ENCODE peak calls at places on chromosomes 7 and 10, in eight cellular contexts. A is sciatic nerve, U is EH, V is heart right ventricle, E is ovary, H is foreskin fibroblast, F is GM23248, W is uterus. O is an unnamed sample.

GRCh38 chr7:156545989-156546388 is 94.6 kb upstream of the RNF32 start:
- DNase-seq in E (no peak), V (no peak), W (no peak), U (no peak), A (no peak), F (no peak), H (no peak), O (no peak)

GRCh38 chr10:76308946-76309529 is 877.6 kb downstream of the LRMDA start:
- DNase-seq in F (no peak), V (no peak), U (no peak), A (no peak), H (no peak), E (no peak), W (no peak), O (no peak)

GRCh38 chr10:48684792-48685651 is at the start of gene WDFY4:
- DNase-seq in W (no peak), V (no peak), H (no peak), F (no peak), A (no peak), E (no peak), U (no peak), O (no peak)

GRCh38 chr7:98867271-98867701 is 2.5 kb downstream of the TMEM130 start:
- DNase-seq in H (peak; percentile 36), A (no peak), F (no peak), V (no peak), E (no peak), W (no peak), U (peak; percentile 27), O (no peak)

GRCh38 chr7:70574970-70575799 is 556.8 kb upstream of the GALNT17 start:
- DNase-seq in F (peak; percentile 13), V (no peak), A (no peak), W (no peak), H (no peak), E (no peak), U (peak; percentile 16), O (peak; percentile 3)

GRCh38 chr10:109205929-109206585 is 717.3 kb downstream of the XPNPEP1 start:
- DNase-seq in E (no peak), W (no peak), V (no peak), H (peak; percentile 89), U (peak; percentile 95), F (peak; percentile 93), A (no peak), O (peak; percentile 98)

GRCh38 chr7:90769036-90769435 is 172.9 kb downstream of the CDK14 start:
- DNase-seq in W (no peak), E (no peak), U (no peak), A (no peak), H (peak; percentile 49), F (peak; percentile 65), V (no peak), O (no peak)

GRCh38 chr10:131094406-131095108 is 217.0 kb downstream of the TCERG1L start:
- DNase-seq in E (peak; percentile 86), W (peak; percentile 68), V (no peak), F (peak; percentile 0), H (peak; percentile 1), A (no peak), U (no peak), O (no peak)

GRCh38 chr7:140005754-140006503 is 56.8 kb downstream of the PARP12 start:
- DNase-seq in U (peak; percentile 22), F (peak; percentile 45), V (no peak), H (peak; percentile 30), E (no peak), W (no peak), A (no peak), O (peak; percentile 22)

GRCh38 chr10:75057680-75058079 is 53.8 kb upstream of the SAMD8 start:
- DNase-seq in E (no peak), U (no peak), W (no peak), F (peak; percentile 70), A (no peak), V (no peak), H (no peak), O (no peak)

GRCh38 chr7:100705341-100705752 is 574 bp upstream of the POP7 start:
- DNase-seq in A (peak; percentile 90), H (peak; percentile 86), F (peak; percentile 79), W (peak; percentile 86), U (peak; percentile 71), E (peak; percentile 82), V (peak; percentile 86), O (peak; percentile 70)

GRCh38 chr7:133789951-133790350 is 337.2 kb upstream of the LRGUK start:
- DNase-seq in E (no peak), H (no peak), U (peak; percentile 44), A (no peak), F (no peak), V (no peak), W (no peak), O (peak; percentile 53)

GRCh38 chr7:4792537-4793126 is 17.2 kb downstream of the AP5Z1 start:
- DNase-seq in V (no peak), A (peak; percentile 75), W (no peak), F (peak; percentile 53), U (no peak), E (no peak), H (peak; percentile 57), O (no peak)

GRCh38 chr7:138665249-138665648 is 35.9 kb downstream of the SVOPL start:
- DNase-seq in U (no peak), A (no peak), H (no peak), W (no peak), V (no peak), E (no peak), F (no peak), O (no peak)